ENCODE peak calls at places on chromosomes 6 and 20, in four cellular contexts. M, Y, X and O are unnamed samples.

GRCh38 chr20:45306431-45306982 is at the start of gene RBPJL:
- DNase-seq in Y (peak; percentile 21), M (peak; percentile 62), X (no peak), O (no peak)

GRCh38 chr6:166467436-166468000 is 84.8 kb upstream of the MPC1 start:
- DNase-seq in M (no peak), X (peak; percentile 10), Y (no peak), O (no peak)

GRCh38 chr20:50193169-50193850 is 2.7 kb downstream of the CEBPB start:
- DNase-seq in M (peak; percentile 84), X (no peak), Y (no peak), O (no peak)

GRCh38 chr6:11190625-11191245 is 41.7 kb downstream of the NEDD9 start:
- DNase-seq in Y (no peak), X (no peak), M (no peak), O (no peak)

GRCh38 chr20:38191654-38192053 is 26.6 kb upstream of the TGM2 start:
- DNase-seq in Y (no peak), X (no peak), M (no peak), O (no peak)

GRCh38 chr6:168192901-168193815 is 114.1 kb upstream of the FRMD1 start:
- DNase-seq in Y (no peak), M (no peak), X (peak; percentile 13), O (no peak)

GRCh38 chr20:49230021-49230420 is 10.8 kb downstream of the DDX27 start:
- DNase-seq in M (peak; percentile 30), Y (no peak), X (no peak), O (no peak)

GRCh38 chr6:151959086-151959485 is 151.6 kb downstream of the ESR1 start:
- DNase-seq in M (no peak), X (no peak), Y (no peak), O (no peak)

GRCh38 chr6:134663356-134663755 is 286.5 kb downstream of the ALDH8A1 start:
- DNase-seq in M (no peak), Y (no peak), X (no peak), O (no peak)

GRCh38 chr6:13466304-13467215 is 20.8 kb downstream of the GFOD1 start:
- DNase-seq in Y (no peak), M (no peak), X (no peak), O (no peak)

GRCh38 chr6:160036331-160036695 is 67.4 kb downstream of the IGF2R start:
- DNase-seq in Y (no peak), X (no peak), M (no peak), O (no peak)

GRCh38 chr20:329851-330232 is 4.5 kb downstream of the SOX12 start:
- DNase-seq in Y (no peak), X (no peak), M (no peak), O (no peak)

GRCh38 chr6:110287462-110288341 is 70.4 kb downstream of the METTL24 start:
- DNase-seq in X (no peak), M (no peak), Y (no peak), O (no peak)

GRCh38 chr6:14000901-14001300 is 76.1 kb downstream of the RNF182 start:
- DNase-seq in M (no peak), X (no peak), Y (no peak), O (no peak)

GRCh38 chr6:10383312-10384063 is 31.4 kb downstream of the TFAP2A start:
- DNase-seq in M (no peak), Y (no peak), X (no peak), O (no peak)

GRCh38 chr6:6891949-6892461 is 215.8 kb upstream of the RREB1 start:
- DNase-seq in Y (no peak), X (no peak), M (no peak), O (no peak)

GRCh38 chr6:106512048-106512957 is 117.0 kb downstream of the RTN4IP1 start:
- DNase-seq in M (peak; percentile 77), Y (peak; percentile 57), X (peak; percentile 47), O (no peak)

GRCh38 chr6:7998103-7998725 is 66.0 kb downstream of the BLOC1S5 start:
- DNase-seq in M (no peak), X (no peak), Y (no peak), O (no peak)